ENCODE peak calls at places on chromosomes 4 and X, in five cellular contexts. M is colonic mucosa, N is neural progenitor cell, T is IMR-90, V is HepG2. Q is an unnamed sample. For H3K4me1, the result is how much of the 10 kb centered on the place peaks cover.

GRCh38 chr4:113760094-113760851 is 1.3 kb downstream of the CAMK2D start:
- DNase-seq in M (peak), N (peak), T (peak), V (no peak), Q (peak)

GRCh38 chrX:22165732-22166457 is 106.8 kb upstream of the CBLL2 start:
- DNase-seq in M (no peak), N (no peak), T (peak), V (no peak), Q (peak)

GRCh38 chr4:163193717-163194116 is 27.0 kb upstream of the NAF1 start:
- DNase-seq in M (no peak), N (no peak), T (no peak), V (no peak), Q (no peak)

GRCh38 chr4:110106946-110107325 is 91.5 kb downstream of the ELOVL6 start:
- DNase-seq in M (no peak), N (no peak), T (peak), V (peak), Q (peak)

GRCh38 chr4:54657556-54658313 is at the start of gene KIT:
- DNase-seq in M (peak), N (peak), T (peak), V (no peak), Q (peak)

GRCh38 chr4:78592104-78592783 is 40.7 kb downstream of the ANXA3 start:
- DNase-seq in M (peak), N (peak), T (no peak), V (no peak), Q (no peak)

GRCh38 chrX:139823806-139824205 is 109.0 kb downstream of the ATP11C start:
- DNase-seq in M (no peak), N (no peak), T (peak), V (no peak), Q (peak)

GRCh38 chr4:168304744-168305459 is 13.7 kb downstream of the DDX60 start:
- DNase-seq in M (no peak), N (no peak), T (peak), V (no peak), Q (peak)

GRCh38 chrX:46777971-46778810 is 19.3 kb upstream of the SLC9A7 start:
- DNase-seq in M (no peak), N (no peak), T (peak), V (peak), Q (peak)

GRCh38 chr4:48175806-48176205 is 41.8 kb upstream of the TXK start:
- DNase-seq in M (no peak), N (no peak), T (peak), V (no peak), Q (no peak)

GRCh38 chr4:53010320-53010719 is 148.2 kb downstream of the RASL11B start:
- DNase-seq in M (no peak), N (no peak), T (peak), V (no peak), Q (peak)

GRCh38 chrX:107805179-107805578 is 20.5 kb upstream of the MID2 start:
- DNase-seq in M (no peak), N (no peak), T (no peak), V (no peak), Q (no peak)

GRCh38 chr4:173486714-173487392 is 43.2 kb downstream of the HAND2 start:
- DNase-seq in M (no peak), N (no peak), T (no peak), V (no peak), Q (no peak)

GRCh38 chrX:131201986-131202385 is 87.1 kb downstream of the IGSF1 start:
- DNase-seq in M (no peak), N (no peak), T (no peak), V (peak), Q (no peak)

GRCh38 chr4:168682898-168683500 is 186.1 kb downstream of the PALLD start:
- DNase-seq in M (no peak), N (no peak), T (no peak), V (no peak), Q (no peak)

GRCh38 chr4:52265781-52266525 is 214.8 kb downstream of the SPATA18 start:
- DNase-seq in M (no peak), N (no peak), T (no peak), V (no peak), Q (no peak)

DNA sequence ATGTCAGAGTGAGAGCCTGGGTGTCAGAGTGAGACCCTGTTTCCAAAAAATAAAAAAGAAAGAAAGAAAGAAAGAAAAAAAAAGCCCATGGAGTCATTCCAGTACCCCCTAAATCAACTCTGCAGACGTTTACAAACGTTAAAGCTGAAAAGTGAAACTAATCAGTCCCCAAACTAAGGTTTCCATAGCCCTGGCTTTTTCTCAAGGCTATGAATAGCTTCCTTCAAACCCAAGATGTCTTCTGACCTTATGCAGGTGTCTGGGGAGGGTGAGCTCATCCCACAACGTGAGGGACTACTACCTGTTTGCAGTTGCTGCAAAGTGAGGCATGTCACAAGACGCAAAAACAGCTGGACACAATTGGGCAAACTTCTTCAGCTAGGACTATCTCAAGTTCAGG is 144.0 kb downstream of the SH3KBP1 start:
- DNase-seq in M (no peak), N (no peak), T (no peak), V (no peak), Q (no peak)
- H3K4me1 ChIP-seq in M (under half), N (under half), T (under half), V (half or more), Q (under half)

GRCh38 chrX:81261576-81261975 is 59.7 kb downstream of the SH3BGRL start:
- DNase-seq in M (no peak), N (no peak), T (peak), V (peak), Q (peak)

GRCh38 chrX:81259714-81260395 is 58.0 kb downstream of the SH3BGRL start:
- DNase-seq in M (no peak), N (no peak), T (peak), V (no peak), Q (peak)

GRCh38 chrX:81257817-81258216 is 55.9 kb downstream of the SH3BGRL start:
- DNase-seq in M (no peak), N (no peak), T (no peak), V (no peak), Q (no peak)

GRCh38 chrX:81259008-81259713 is 57.3 kb downstream of the SH3BGRL start:
- DNase-seq in M (no peak), N (no peak), T (peak), V (no peak), Q (peak)

DNA sequence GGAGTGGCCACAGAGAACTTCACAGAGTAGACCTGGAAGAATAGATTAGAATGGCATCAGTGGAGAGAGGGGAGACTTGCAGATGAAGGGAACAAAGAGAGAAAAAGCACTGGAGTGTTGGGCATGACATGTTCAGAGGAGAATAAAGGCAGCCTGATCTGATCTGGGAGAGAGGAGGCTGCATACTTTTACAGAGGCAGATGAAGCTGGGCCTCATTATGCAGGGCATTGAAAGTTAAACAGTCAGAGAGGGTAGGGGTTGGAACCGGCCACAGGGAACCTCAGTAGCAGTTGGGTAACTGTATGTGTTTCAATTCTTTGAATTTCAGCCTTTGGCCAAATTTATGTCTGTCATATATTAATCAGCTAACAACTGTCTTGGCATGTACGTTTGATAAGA is 61.2 kb downstream of the SH3BGRL start:
- DNase-seq in M (no peak), N (peak), T (no peak), V (no peak), Q (no peak)
- TF ChIP-seq CTCF in M (no peak), N (no peak), T (no peak), V (no peak), Q (no peak)

DNA sequence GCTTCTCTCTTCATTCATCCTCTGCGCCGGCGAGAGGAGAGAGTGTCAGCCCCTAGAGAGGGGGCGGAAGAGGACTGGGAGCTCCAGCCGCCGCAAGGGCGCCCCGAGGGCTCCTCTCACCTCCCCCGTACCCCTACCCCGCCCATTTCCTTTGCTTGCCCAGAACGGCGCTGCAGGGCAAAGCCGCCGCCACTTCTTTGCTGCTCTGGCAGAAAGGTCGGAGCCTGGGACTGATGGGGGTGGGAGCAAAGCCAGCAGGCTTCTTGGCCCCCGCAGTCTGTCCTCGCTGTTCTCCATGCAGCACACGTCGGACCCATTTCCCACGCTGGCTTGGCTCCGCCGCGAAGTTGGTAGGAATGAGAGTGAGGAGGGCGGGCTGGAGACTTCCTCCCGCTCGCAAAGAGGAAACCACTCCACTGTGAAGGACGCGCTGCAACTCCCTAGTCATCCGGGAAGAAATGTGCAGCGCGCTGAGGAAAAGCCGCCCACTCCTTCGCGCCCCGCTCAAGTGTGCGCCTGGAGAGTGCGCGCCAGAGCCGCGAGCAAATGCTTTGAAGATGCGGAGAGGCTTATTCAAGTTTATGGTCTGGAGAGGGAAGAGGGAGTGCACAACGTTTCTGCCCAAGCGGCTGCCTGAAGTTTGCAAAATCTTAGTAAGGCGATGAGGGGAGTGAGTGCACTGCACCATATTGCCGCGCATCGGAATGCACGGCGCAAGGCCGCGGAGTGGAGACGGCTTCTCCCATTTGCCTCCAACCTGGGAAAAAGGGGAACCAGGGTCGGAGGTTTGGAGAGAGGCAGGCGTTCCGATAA is 2.8 kb upstream of the PCDH7 start:
- DNase-seq in M (peak), N (peak), T (peak), V (no peak), Q (peak)
- H3K9ac ChIP-seq in M (peak), N (no peak), T (peak), V (no peak), Q (peak)

GRCh38 chrX:24125028-24125612 is 24.4 kb upstream of the ZFX start:
- DNase-seq in M (no peak), N (no peak), T (no peak), V (no peak), Q (no peak)

GRCh38 chrX:24124227-24124799 is 25.2 kb upstream of the ZFX start:
- DNase-seq in M (no peak), N (no peak), T (no peak), V (no peak), Q (peak)
- H3K4me1 ChIP-seq in M (under half), N (under half), T (under half), V (under half), Q (under half)

GRCh38 chrX:99857455-99857854 is 552.6 kb downstream of the PCDH19 start:
- DNase-seq in M (no peak), N (peak), T (no peak), V (no peak), Q (no peak)
- TF ChIP-seq CTCF in M (no peak), N (peak), T (no peak), V (no peak), Q (no peak)

GRCh38 chrX:77945910-77946309 is 23.5 kb downstream of the PGAM4 start:
- DNase-seq in M (no peak), N (no peak), T (no peak), V (no peak), Q (no peak)
- H3K9ac ChIP-seq in M (no peak), N (no peak), T (no peak), V (no peak), Q (no peak)

DNA sequence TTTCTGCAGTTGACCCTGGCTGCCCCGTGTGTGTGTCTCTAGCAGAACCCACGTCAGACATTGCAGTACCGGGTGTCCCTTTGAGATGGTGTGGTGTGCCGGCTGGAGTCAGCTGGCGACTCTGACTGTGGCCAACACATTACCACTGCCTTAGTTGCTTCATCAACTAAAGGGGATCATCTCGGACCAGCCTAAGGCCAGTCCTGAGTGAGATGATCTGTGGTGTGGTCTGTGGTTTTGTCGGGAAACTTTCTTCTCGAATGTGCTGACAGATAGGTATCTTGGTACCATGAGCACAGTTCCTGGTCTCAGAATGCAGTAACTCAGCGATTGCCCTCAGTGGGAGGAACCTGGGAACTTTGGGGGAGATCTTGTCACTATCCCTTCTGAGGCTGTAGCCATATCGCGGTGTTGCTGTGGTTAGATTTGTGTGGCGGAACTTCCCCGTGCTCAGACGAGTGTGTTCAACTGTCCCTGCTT is 15.8 kb downstream of the TBC1D14 start:
- DNase-seq in M (no peak), N (no peak), T (no peak), V (no peak), Q (no peak)
- H3K4me1 ChIP-seq in M (under half), N (under half), T (under half), V (half or more), Q (under half)

DNA sequence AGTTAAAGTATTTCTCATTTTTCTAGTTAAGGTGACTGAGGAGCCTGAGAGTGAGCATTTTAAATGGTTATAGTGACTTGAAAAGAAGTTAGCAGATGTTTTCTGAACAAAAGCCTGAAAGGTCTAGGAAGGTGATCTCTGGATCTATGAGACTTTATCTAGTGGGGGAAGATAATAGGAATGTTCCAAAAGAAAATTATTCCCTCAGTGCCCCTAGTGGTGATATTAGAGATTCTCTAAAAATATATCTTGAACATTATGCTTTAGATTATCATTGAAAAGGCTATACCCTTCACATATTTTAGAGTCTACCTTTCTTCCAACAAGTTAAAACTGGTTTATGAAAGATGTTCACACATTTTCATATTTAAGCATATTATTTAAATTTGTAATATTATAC is 69.0 kb upstream of the SPANXN1 start:
- DNase-seq in M (no peak), N (no peak), T (no peak), V (no peak), Q (no peak)
- TF ChIP-seq CTCF in M (no peak), N (peak), T (no peak), V (no peak), Q (no peak)

DNA sequence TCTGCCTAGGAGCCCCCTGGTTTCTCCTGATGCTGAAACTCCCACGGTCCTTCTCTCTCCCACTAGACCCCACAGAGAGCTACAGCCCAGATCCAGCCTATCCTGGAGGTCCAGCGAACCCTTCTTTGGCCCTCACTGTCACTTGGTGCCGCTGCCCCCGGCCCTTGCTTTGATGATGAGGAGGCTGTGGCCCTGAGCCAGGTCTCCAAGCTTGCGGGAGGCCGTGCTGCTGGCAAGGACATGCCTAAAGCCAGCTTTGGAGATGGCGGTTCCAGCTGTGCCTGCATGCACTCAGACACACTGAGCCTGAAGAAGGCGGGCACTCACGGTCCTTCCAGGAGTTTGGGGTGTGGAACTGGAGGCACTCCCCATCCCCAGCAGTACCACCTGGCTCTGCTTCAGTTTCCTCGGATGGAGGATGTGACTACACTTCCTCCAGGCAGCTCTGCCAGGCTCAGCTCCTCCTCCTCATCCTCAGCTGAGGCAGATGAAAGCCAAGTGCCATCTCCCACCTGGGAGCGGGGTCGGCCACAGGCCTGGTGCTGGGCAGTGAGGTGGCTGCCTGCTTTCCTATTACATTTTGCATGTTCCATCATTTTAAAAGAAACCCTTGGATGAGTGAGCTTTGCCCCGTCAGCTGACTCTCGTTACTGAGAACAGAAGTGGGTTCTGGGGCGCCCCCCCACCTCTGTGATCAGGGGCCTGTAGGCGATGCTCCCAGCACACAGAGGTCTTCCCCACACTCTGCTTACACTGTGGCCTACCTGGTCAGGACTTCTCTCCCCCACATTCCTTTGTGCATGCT is 9.0 kb downstream of the TNIP2 start:
- DNase-seq in M (no peak), N (no peak), T (no peak), V (no peak), Q (no peak)
- H3K9ac ChIP-seq in M (no peak), N (no peak), T (no peak), V (no peak), Q (no peak)

Q was measured in fibroblast of lung.